ENCODE peak calls at places on chromosome 21, in six cellular contexts. One of them, this sample, is unnamed.

GRCh38 chr21:15728046-15728445 is 1.7 kb upstream of the USP25 start:
- DNase-seq in K562: no peak
- DNase-seq in H1: no peak
- DNase-seq in GM12891: no peak
- DNase-seq in GM12878: no peak
- DNase-seq in HepG2: no peak
- DNase-seq in this sample: no peak

GRCh38 chr21:46052703-46053651 is 44.9 kb upstream of the COL6A2 start:
- DNase-seq in HepG2: no peak
- DNase-seq in K562: no peak
- DNase-seq in H1: no peak
- DNase-seq in GM12891: no peak
- DNase-seq in GM12878: no peak
- DNase-seq in this sample: no peak

GRCh38 chr21:42850866-42851391 is 28.4 kb downstream of the WDR4 start:
- DNase-seq in H1: peak
- DNase-seq in GM12891: peak
- DNase-seq in GM12878: no peak
- DNase-seq in K562: peak
- DNase-seq in HepG2: no peak
- DNase-seq in this sample: peak

GRCh38 chr21:43321111-43321510 is 105.8 kb downstream of the SIK1 start:
- DNase-seq in H1: no peak
- DNase-seq in K562: no peak
- DNase-seq in GM12878: no peak
- DNase-seq in HepG2: no peak
- DNase-seq in GM12891: no peak
- DNase-seq in this sample: no peak

GRCh38 chr21:43832158-43832550 is 32.9 kb upstream of the AGPAT3 start:
- DNase-seq in K562: no peak
- DNase-seq in H1: no peak
- DNase-seq in HepG2: no peak
- DNase-seq in GM12891: no peak
- DNase-seq in GM12878: no peak
- DNase-seq in this sample: no peak

GRCh38 chr21:17514124-17514481 is 1.3 kb downstream of the CXADR start:
- DNase-seq in H1: peak
- DNase-seq in K562: no peak
- DNase-seq in GM12891: no peak
- DNase-seq in GM12878: no peak
- DNase-seq in HepG2: peak
- DNase-seq in this sample: no peak

GRCh38 chr21:41918561-41919358 is 35.1 kb downstream of the C2CD2 start:
- DNase-seq in K562: no peak
- DNase-seq in GM12891: no peak
- DNase-seq in HepG2: no peak
- DNase-seq in GM12878: no peak
- DNase-seq in H1: no peak
- DNase-seq in this sample: no peak

GRCh38 chr21:27365394-27365793 is 398.5 kb upstream of the ADAMTS5 start:
- DNase-seq in GM12891: no peak
- DNase-seq in K562: no peak
- DNase-seq in GM12878: no peak
- DNase-seq in HepG2: no peak
- DNase-seq in H1: no peak
- DNase-seq in this sample: no peak

GRCh38 chr21:42002421-42002958 is 7.7 kb downstream of the ZBTB21 start:
- DNase-seq in K562: no peak
- DNase-seq in H1: no peak
- DNase-seq in GM12891: no peak
- DNase-seq in GM12878: peak
- DNase-seq in HepG2: no peak
- DNase-seq in this sample: no peak

GRCh38 chr21:14453339-14453738 is 70.4 kb upstream of the HSPA13 start:
- DNase-seq in HepG2: no peak
- DNase-seq in GM12891: no peak
- DNase-seq in K562: no peak
- DNase-seq in H1: no peak
- DNase-seq in GM12878: peak
- DNase-seq in this sample: no peak

GRCh38 chr21:43603230-43603626 is 56.1 kb downstream of the HSF2BP start:
- DNase-seq in GM12878: no peak
- DNase-seq in GM12891: no peak
- DNase-seq in H1: no peak
- DNase-seq in HepG2: no peak
- DNase-seq in K562: no peak
- DNase-seq in this sample: no peak

GRCh38 chr21:46159390-46159789 is 4.0 kb upstream of the FTCD start:
- DNase-seq in GM12878: no peak
- DNase-seq in GM12891: no peak
- DNase-seq in HepG2: no peak
- DNase-seq in K562: no peak
- DNase-seq in H1: no peak
- DNase-seq in this sample: no peak

GRCh38 chr21:41426656-41427311 is 745 bp downstream of the MX1 start:
- DNase-seq in HepG2: no peak
- DNase-seq in GM12878: no peak
- DNase-seq in H1: no peak
- DNase-seq in GM12891: no peak
- DNase-seq in K562: no peak
- DNase-seq in this sample: no peak

GRCh38 chr21:32248616-32249550 is 30.0 kb downstream of the MIS18A start:
- DNase-seq in GM12891: no peak
- DNase-seq in HepG2: no peak
- DNase-seq in GM12878: no peak
- DNase-seq in H1: no peak
- DNase-seq in K562: no peak
- DNase-seq in this sample: no peak

GRCh38 chr21:26842976-26843911 is 2.0 kb downstream of the ADAMTS1 start:
- DNase-seq in K562: no peak
- DNase-seq in HepG2: no peak
- DNase-seq in GM12891: no peak
- DNase-seq in H1: no peak
- DNase-seq in GM12878: no peak
- DNase-seq in this sample: no peak

GRCh38 chr21:44875341-44875740 is 1.9 kb upstream of the PTTG1IP start:
- DNase-seq in GM12891: no peak
- DNase-seq in GM12878: no peak
- DNase-seq in K562: no peak
- DNase-seq in HepG2: no peak
- DNase-seq in H1: no peak
- DNase-seq in this sample: no peak

GRCh38 chr21:32403201-32403701 is 9.3 kb upstream of the EVA1C start:
- DNase-seq in K562: peak
- DNase-seq in GM12891: no peak
- DNase-seq in H1: no peak
- DNase-seq in GM12878: peak
- DNase-seq in HepG2: peak
- DNase-seq in this sample: no peak

GRCh38 chr21:45846373-45847160 is 135.0 kb upstream of the COL6A1 start:
- DNase-seq in GM12878: no peak
- DNase-seq in GM12891: no peak
- DNase-seq in H1: no peak
- DNase-seq in K562: no peak
- DNase-seq in HepG2: no peak
- DNase-seq in this sample: no peak

GRCh38 chr21:45365608-45366241 is 39.2 kb upstream of the COL18A1 start:
- DNase-seq in H1: peak
- DNase-seq in K562: no peak
- DNase-seq in GM12878: no peak
- DNase-seq in GM12891: no peak
- DNase-seq in HepG2: peak
- DNase-seq in this sample: no peak

GRCh38 chr21:45546636-45547203 is 4.5 kb upstream of the SLC19A1 start:
- DNase-seq in HepG2: no peak
- DNase-seq in GM12891: no peak
- DNase-seq in K562: no peak
- DNase-seq in H1: no peak
- DNase-seq in GM12878: no peak
- DNase-seq in this sample: no peak

GRCh38 chr21:36059823-36060158 is 535 bp downstream of the SETD4 start:
- DNase-seq in HepG2: no peak
- DNase-seq in GM12878: no peak
- DNase-seq in GM12891: no peak
- DNase-seq in H1: no peak
- DNase-seq in K562: peak
- DNase-seq in this sample: peak

GRCh38 chr21:41251961-41252642 is 64.5 kb upstream of the FAM3B start:
- DNase-seq in HepG2: no peak
- DNase-seq in H1: no peak
- DNase-seq in GM12891: no peak
- DNase-seq in GM12878: no peak
- DNase-seq in K562: no peak
- DNase-seq in this sample: no peak

GRCh38 chr21:33586927-33587326 is 1.6 kb downstream of the DONSON start:
- DNase-seq in GM12891: no peak
- DNase-seq in HepG2: no peak
- DNase-seq in GM12878: no peak
- DNase-seq in H1: no peak
- DNase-seq in K562: no peak
- DNase-seq in this sample: no peak
- TF ChIP-seq TAF1 in GM12891: no peak
- TF ChIP-seq TAF1 in HepG2: no peak
- TF ChIP-seq TAF1 in GM12878: no peak
- TF ChIP-seq TAF1 in H1: no peak
- TF ChIP-seq TAF1 in K562: no peak
- TF ChIP-seq TAF1 in this sample: no peak

GRCh38 chr21:38913120-38913975 is 107.6 kb downstream of the ETS2 start:
- DNase-seq in H1: no peak
- DNase-seq in GM12891: no peak
- DNase-seq in GM12878: no peak
- DNase-seq in K562: peak
- DNase-seq in HepG2: no peak
- DNase-seq in this sample: no peak

GRCh38 chr21:38914071-38914491 is 108.4 kb downstream of the ETS2 start:
- DNase-seq in GM12878: no peak
- DNase-seq in HepG2: no peak
- DNase-seq in GM12891: no peak
- DNase-seq in K562: no peak
- DNase-seq in H1: no peak
- DNase-seq in this sample: no peak

GRCh38 chr21:38912355-38912619 is 106.6 kb downstream of the ETS2 start:
- DNase-seq in K562: no peak
- DNase-seq in GM12891: no peak
- DNase-seq in H1: no peak
- DNase-seq in HepG2: no peak
- DNase-seq in GM12878: no peak
- DNase-seq in this sample: no peak

GRCh38 chr21:38911523-38912354 is 106.0 kb downstream of the ETS2 start:
- DNase-seq in K562: no peak
- DNase-seq in H1: no peak
- DNase-seq in HepG2: no peak
- DNase-seq in GM12891: no peak
- DNase-seq in GM12878: no peak
- DNase-seq in this sample: no peak

GRCh38 chr21:38912789-38913119 is 107.0 kb downstream of the ETS2 start:
- DNase-seq in GM12891: no peak
- DNase-seq in HepG2: no peak
- DNase-seq in K562: no peak
- DNase-seq in GM12878: no peak
- DNase-seq in H1: no peak
- DNase-seq in this sample: no peak
- TF ChIP-seq POLR2A in GM12891: no peak
- TF ChIP-seq POLR2A in HepG2: no peak
- TF ChIP-seq POLR2A in K562: no peak
- TF ChIP-seq POLR2A in GM12878: no peak
- TF ChIP-seq POLR2A in H1: no peak
- TF ChIP-seq POLR2A in this sample: no peak

DNA sequence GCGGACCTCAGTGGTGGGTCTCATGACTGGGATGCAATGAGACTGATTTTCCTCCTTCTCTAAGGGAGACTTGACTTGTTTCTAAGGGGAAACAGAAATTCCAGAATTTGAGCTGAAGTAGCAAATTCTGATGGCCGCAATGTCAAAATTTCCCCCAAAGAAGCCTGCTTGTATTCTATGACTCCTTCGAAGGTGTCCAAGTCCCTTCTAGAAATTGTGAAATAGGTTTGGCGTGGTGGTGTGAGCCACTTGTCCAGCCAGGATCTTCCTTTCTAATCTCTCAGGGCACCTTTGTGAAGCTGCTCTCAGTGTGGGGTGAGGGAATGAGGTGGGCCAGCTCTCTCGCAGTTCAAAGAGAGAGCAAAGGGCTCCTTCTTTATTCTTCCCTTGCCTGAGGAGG is 19.9 kb downstream of the CLIC6 start:
- DNase-seq in GM12891: no peak
- DNase-seq in H1: no peak
- DNase-seq in GM12878: no peak
- DNase-seq in HepG2: no peak
- DNase-seq in K562: no peak
- DNase-seq in this sample: no peak
- TF ChIP-seq TAF1 in GM12891: no peak
- TF ChIP-seq TAF1 in H1: no peak
- TF ChIP-seq TAF1 in GM12878: no peak
- TF ChIP-seq TAF1 in HepG2: no peak
- TF ChIP-seq TAF1 in K562: no peak
- TF ChIP-seq TAF1 in this sample: no peak

GRCh38 chr21:25734654-25735220 is at the start of the genes ATP5PF and GABPA:
- DNase-seq in GM12891: peak
- DNase-seq in K562: peak
- DNase-seq in HepG2: peak
- DNase-seq in GM12878: peak
- DNase-seq in H1: peak
- DNase-seq in this sample: peak

GRCh38 chr21:25735895-25736597 is 1.3 kb downstream of the GABPA start:
- DNase-seq in GM12891: no peak
- DNase-seq in H1: no peak
- DNase-seq in HepG2: peak
- DNase-seq in GM12878: no peak
- DNase-seq in K562: no peak
- DNase-seq in this sample: no peak

GRCh38 chr21:25732091-25732760 is 2.5 kb downstream of the ATP5PF start:
- DNase-seq in HepG2: no peak
- DNase-seq in H1: no peak
- DNase-seq in GM12891: no peak
- DNase-seq in K562: no peak
- DNase-seq in GM12878: no peak
- DNase-seq in this sample: no peak

GRCh38 chr21:25733859-25734653 is 648 bp downstream of the ATP5PF start:
- DNase-seq in HepG2: peak
- DNase-seq in K562: no peak
- DNase-seq in GM12878: no peak
- DNase-seq in GM12891: no peak
- DNase-seq in H1: no peak
- DNase-seq in this sample: no peak

DNA sequence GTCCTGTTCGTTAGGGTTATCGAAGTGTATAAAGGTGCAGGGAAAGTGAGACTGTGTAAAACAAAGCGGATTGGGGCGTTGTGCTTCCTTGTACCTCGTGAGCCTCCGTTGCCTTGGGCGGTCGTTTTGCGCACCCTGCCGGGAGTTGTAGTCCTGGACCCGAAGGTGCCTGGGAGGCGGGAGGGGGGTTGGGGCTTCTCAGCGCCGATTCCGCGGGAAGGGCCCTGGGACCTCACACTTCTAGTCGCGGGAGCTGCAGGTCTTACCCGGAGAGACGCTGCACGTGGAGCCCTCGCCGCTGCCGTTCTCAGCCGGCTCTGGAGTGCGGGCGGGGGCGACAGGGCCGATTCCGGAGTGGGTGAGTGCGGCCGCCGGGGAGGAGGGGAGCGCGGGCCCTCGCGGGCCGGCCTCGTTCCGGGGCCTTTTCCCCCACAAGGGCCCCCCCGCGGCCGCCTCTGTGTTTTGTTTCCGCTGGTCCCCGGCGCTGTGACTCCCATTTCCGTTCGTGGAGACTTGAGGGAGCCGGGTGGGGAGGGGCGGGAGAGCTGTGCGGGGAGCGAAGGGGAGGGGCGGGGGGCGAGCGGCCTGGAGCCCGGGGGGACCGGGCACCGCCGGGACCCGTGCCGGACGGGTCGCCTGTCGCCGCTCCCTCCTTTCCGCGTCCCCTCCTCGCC is 586 bp downstream of the GABPA start:
- DNase-seq in GM12891: peak
- DNase-seq in K562: peak
- DNase-seq in GM12878: no peak
- DNase-seq in H1: peak
- DNase-seq in HepG2: peak
- DNase-seq in this sample: peak
- TF ChIP-seq POLR2A in GM12891: no peak
- TF ChIP-seq POLR2A in K562: peak
- TF ChIP-seq POLR2A in GM12878: peak
- TF ChIP-seq POLR2A in H1: peak
- TF ChIP-seq POLR2A in HepG2: peak
- TF ChIP-seq POLR2A in this sample: peak

This sample was measured in GM12892.